ENCODE peak calls at places on chromosomes 1 and 21, in four cellular contexts. R, F, N and J are unnamed samples.

GRCh38 chr1:60936052-60936619 is 146.2 kb upstream of the NFIA start:
- DNase-seq in F (no peak), N (no peak), R (no peak), J (no peak)

GRCh38 chr21:45993210-45994085 is 11.9 kb downstream of the COL6A1 start:
- DNase-seq in R (peak; percentile 66), N (peak; percentile 14), F (peak; percentile 1), J (peak; percentile 9)

GRCh38 chr1:1758059-1758621 is 20.1 kb downstream of the NADK start:
- DNase-seq in R (peak; percentile 69), N (no peak), F (peak; percentile 72), J (no peak)

GRCh38 chr1:168135116-168135981 is 1.4 kb downstream of the GPR161 start:
- DNase-seq in R (no peak), N (no peak), F (no peak), J (no peak)

GRCh38 chr21:31909772-31910470 is 37.1 kb downstream of the HUNK start:
- DNase-seq in F (no peak), R (no peak), N (no peak), J (no peak)

GRCh38 chr1:30512253-30512921 is 211.0 kb downstream of the MATN1 start:
- DNase-seq in N (no peak), R (no peak), F (no peak), J (no peak)

GRCh38 chr1:191163621-191164020 is 686.0 kb upstream of the BRINP3 start:
- DNase-seq in R (no peak), N (no peak), F (no peak), J (no peak)

GRCh38 chr1:42259739-42260064 is 75.3 kb downstream of the FOXJ3 start:
- DNase-seq in F (no peak), N (no peak), R (no peak), J (no peak)

GRCh38 chr1:216502528-216503162 is 79.4 kb upstream of the USH2A start:
- DNase-seq in F (no peak), R (no peak), N (no peak), J (no peak)

GRCh38 chr1:62962794-62963776 is 179.2 kb downstream of the ATG4C start:
- DNase-seq in R (no peak), N (peak; percentile 79), F (peak; percentile 24), J (peak; percentile 57)

DNA sequence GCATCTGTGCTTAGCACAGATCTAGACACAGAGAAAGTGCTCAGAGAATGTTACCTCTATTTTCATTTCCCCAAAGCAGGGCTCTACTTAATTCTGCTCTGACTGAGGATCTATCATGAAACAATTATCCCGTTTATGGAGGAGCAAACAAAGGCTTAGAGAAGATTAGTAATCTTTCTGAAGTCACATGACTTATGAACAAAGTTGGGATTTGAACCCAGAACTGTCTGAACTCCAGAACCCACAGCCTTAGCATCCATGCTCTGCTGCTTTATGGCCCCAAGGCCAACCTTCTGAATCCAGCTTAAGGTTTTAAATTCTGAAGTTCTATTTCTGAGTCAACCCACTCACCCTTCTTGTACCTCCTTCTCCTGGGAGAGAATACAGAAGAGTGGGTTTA is 11.9 kb downstream of the TSSK3 start:
- DNase-seq in F (no peak), R (no peak), N (no peak), J (no peak)
- H3K36me3 ChIP-seq in F (peaks cover 81% of the 10 kb centered on the region), R (peaks cover 83% of the 10 kb centered on the region), N (peaks cover 79% of the 10 kb centered on the region), J (peaks cover 58% of the 10 kb centered on the region)

GRCh38 chr1:6638226-6638625 is 13.6 kb downstream of the THAP3 start:
- DNase-seq in R (no peak), F (peak; percentile 32), N (no peak), J (peak; percentile 79)

GRCh38 chr1:6637770-6638169 is 13.1 kb downstream of the THAP3 start:
- DNase-seq in N (no peak), F (no peak), R (no peak), J (no peak)

GRCh38 chr1:6635161-6635909 is 10.7 kb downstream of the THAP3 start:
- DNase-seq in F (no peak), R (no peak), N (no peak), J (peak; percentile 32)

GRCh38 chr1:6634278-6635052 is 9.8 kb downstream of the THAP3 start:
- DNase-seq in R (peak; percentile 82), N (peak; percentile 77), F (peak; percentile 77), J (peak; percentile 77)

GRCh38 chr1:6635910-6636760 is 11.5 kb downstream of the THAP3 start:
- DNase-seq in R (no peak), N (no peak), F (peak; percentile 18), J (no peak)
- TF ChIP-seq CTCF in R (no peak), N (no peak), F (no peak), J (no peak)

GRCh38 chr1:183674339-183674738 is 21.2 kb upstream of the APOBEC4 start:
- DNase-seq in N (no peak), F (no peak), R (no peak), J (peak; percentile 14)
- H3K36me3 ChIP-seq in N (no peaks in the 10 kb centered on the region), F (no peaks in the 10 kb centered on the region), R (no peaks in the 10 kb centered on the region), J (no peaks in the 10 kb centered on the region)

GRCh38 chr1:23099171-23099536 is 69.5 kb downstream of the LUZP1 start:
- DNase-seq in F (no peak), R (no peak), N (no peak), J (no peak)

GRCh38 chr1:23101101-23101827 is 67.4 kb downstream of the LUZP1 start:
- DNase-seq in N (no peak), R (no peak), F (no peak), J (no peak)

GRCh38 chr1:23101891-23102688 is 66.6 kb downstream of the LUZP1 start:
- DNase-seq in F (no peak), R (no peak), N (no peak), J (no peak)

GRCh38 chr1:23098463-23099170 is 70.0 kb downstream of the LUZP1 start:
- DNase-seq in R (no peak), N (peak; percentile 52), F (peak; percentile 61), J (peak; percentile 63)

GRCh38 chr1:23100074-23100748 is 68.4 kb downstream of the LUZP1 start:
- DNase-seq in F (no peak), R (no peak), N (peak; percentile 73), J (no peak)
- TF ChIP-seq CTCF in F (no peak), R (no peak), N (no peak), J (no peak)

GRCh38 chr1:15273274-15273673 is 26.3 kb downstream of the FHAD1 start:
- DNase-seq in R (no peak), N (no peak), F (no peak), J (no peak)
- H3K36me3 ChIP-seq in R (no peaks in the 10 kb centered on the region), N (no peaks in the 10 kb centered on the region), F (no peaks in the 10 kb centered on the region), J (no peaks in the 10 kb centered on the region)

GRCh38 chr1:185238447-185238846 is 78.6 kb downstream of the IVNS1ABP start:
- DNase-seq in F (no peak), R (no peak), N (no peak), J (no peak)
- TF ChIP-seq CTCF in F (peak; percentile 39), R (peak; percentile 55), N (no peak), J (peak; percentile 36)

DNA sequence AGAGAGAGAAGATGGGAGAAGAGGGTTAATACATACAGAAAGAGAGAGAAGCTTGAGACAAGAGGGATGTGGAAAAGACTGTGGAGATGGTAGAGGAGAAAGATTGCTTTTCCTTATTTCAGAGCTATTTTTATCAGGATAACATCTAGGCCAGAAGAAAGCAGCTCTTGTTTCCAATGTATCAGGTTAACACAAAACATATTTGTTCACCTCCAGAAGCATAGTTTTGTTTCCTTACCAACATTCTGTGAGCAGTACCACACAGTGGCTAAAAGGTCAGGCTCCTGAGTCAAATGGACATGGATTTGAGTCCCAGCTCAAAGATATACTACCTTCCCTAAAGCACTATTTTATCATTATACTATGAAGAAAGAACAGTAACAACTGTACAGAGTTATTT is 185.5 kb downstream of the DUSP10 start:
- DNase-seq in R (no peak), N (no peak), F (no peak), J (no peak)
- H3K36me3 ChIP-seq in R (no peaks in the 10 kb centered on the region), N (no peaks in the 10 kb centered on the region), F (no peaks in the 10 kb centered on the region), J (no peaks in the 10 kb centered on the region)

GRCh38 chr1:203835476-203835875 is 25.9 kb upstream of the SNRPE start:
- DNase-seq in N (no peak), F (no peak), R (no peak), J (no peak)
- TF ChIP-seq CTCF in N (peak; percentile 48), F (no peak), R (no peak), J (no peak)